ENCODE peak calls at places on chromosomes 6 and 20, in four cellular contexts. One of them, this sample, is unnamed. For H3K4me1, the result is how much of the 10 kb centered on the place peaks cover.

GRCh38 chr6:35011096-35012041 is 122.3 kb downstream of the ANKS1A start:
- DNase-seq in H1: no peak
- DNase-seq in GM12878: no peak
- DNase-seq in HepG2: no peak
- DNase-seq in this sample: no peak

GRCh38 chr6:29965873-29966601 is 23.7 kb downstream of the HLA-A start:
- DNase-seq in H1: no peak
- DNase-seq in GM12878: peak
- DNase-seq in HepG2: peak
- DNase-seq in this sample: no peak

GRCh38 chr6:137044366-137045220 is at the start of gene IL20RA:
- DNase-seq in H1: peak
- DNase-seq in GM12878: no peak
- DNase-seq in HepG2: no peak
- DNase-seq in this sample: no peak

GRCh38 chr20:17648306-17648646 is 33.8 kb downstream of the RRBP1 start:
- DNase-seq in H1: no peak
- DNase-seq in GM12878: no peak
- DNase-seq in HepG2: no peak
- DNase-seq in this sample: no peak

GRCh38 chr20:52150440-52151258 is 40.9 kb downstream of the ZFP64 start:
- DNase-seq in H1: no peak
- DNase-seq in GM12878: peak
- DNase-seq in HepG2: peak
- DNase-seq in this sample: peak

GRCh38 chr6:132253906-132254305 is 147.4 kb downstream of the MOXD1 start:
- DNase-seq in H1: no peak
- DNase-seq in GM12878: no peak
- DNase-seq in HepG2: no peak
- DNase-seq in this sample: peak

GRCh38 chr20:10848810-10849370 is 175.1 kb upstream of the JAG1 start:
- DNase-seq in H1: no peak
- DNase-seq in GM12878: peak
- DNase-seq in HepG2: peak
- DNase-seq in this sample: peak

GRCh38 chr6:17820055-17820454 is 113.3 kb upstream of the NUP153 start:
- DNase-seq in H1: no peak
- DNase-seq in GM12878: no peak
- DNase-seq in HepG2: peak
- DNase-seq in this sample: no peak

GRCh38 chr6:29099190-29099589 is at the start of gene OR2J1:
- DNase-seq in H1: no peak
- DNase-seq in GM12878: no peak
- DNase-seq in HepG2: no peak
- DNase-seq in this sample: no peak

GRCh38 chr20:36573798-36574277 is 441 bp downstream of the TGIF2 start:
- DNase-seq in H1: no peak
- DNase-seq in GM12878: no peak
- DNase-seq in HepG2: peak
- DNase-seq in this sample: no peak

GRCh38 chr6:163354779-163355431 is 59.6 kb upstream of the QKI start:
- DNase-seq in H1: no peak
- DNase-seq in GM12878: peak
- DNase-seq in HepG2: no peak
- DNase-seq in this sample: no peak

GRCh38 chr6:105804436-105804835 is 281.7 kb upstream of the PRDM1 start:
- DNase-seq in H1: no peak
- DNase-seq in GM12878: no peak
- DNase-seq in HepG2: no peak
- DNase-seq in this sample: no peak

GRCh38 chr20:58084566-58084965 is 143.9 kb downstream of the ANKRD60 start:
- DNase-seq in H1: peak
- DNase-seq in GM12878: no peak
- DNase-seq in HepG2: no peak
- DNase-seq in this sample: no peak

GRCh38 chr6:156618600-156619205 is 158.5 kb upstream of the ARID1B start:
- DNase-seq in H1: peak
- DNase-seq in GM12878: no peak
- DNase-seq in HepG2: no peak
- DNase-seq in this sample: no peak

GRCh38 chr6:169391473-169392071 is 137.9 kb upstream of the THBS2 start:
- DNase-seq in H1: no peak
- DNase-seq in GM12878: no peak
- DNase-seq in HepG2: no peak
- DNase-seq in this sample: no peak

GRCh38 chr6:62345962-62346689 is 60.1 kb upstream of the KHDRBS2 start:
- DNase-seq in H1: no peak
- DNase-seq in GM12878: no peak
- DNase-seq in HepG2: no peak
- DNase-seq in this sample: no peak
- H3K4me1 ChIP-seq in H1: under half
- H3K4me1 ChIP-seq in GM12878: under half
- H3K4me1 ChIP-seq in HepG2: under half
- H3K4me1 ChIP-seq in this sample: under half

GRCh38 chr6:135114355-135115145 is 59.9 kb upstream of the HBS1L start:
- DNase-seq in H1: no peak
- DNase-seq in GM12878: peak
- DNase-seq in HepG2: no peak
- DNase-seq in this sample: no peak
- TF ChIP-seq ZNF274 in H1: no peak
- TF ChIP-seq ZNF274 in GM12878: no peak
- TF ChIP-seq ZNF274 in HepG2: no peak
- TF ChIP-seq ZNF274 in this sample: no peak

GRCh38 chr6:24743265-24743943 is 24.4 kb upstream of the C6orf62 start:
- DNase-seq in H1: no peak
- DNase-seq in GM12878: peak
- DNase-seq in HepG2: no peak
- DNase-seq in this sample: no peak
- TF ChIP-seq SUZ12 in H1: no peak
- TF ChIP-seq SUZ12 in GM12878: no peak
- TF ChIP-seq SUZ12 in HepG2: no peak
- TF ChIP-seq SUZ12 in this sample: no peak

GRCh38 chr6:11214438-11214837 is 18.0 kb downstream of the NEDD9 start:
- DNase-seq in H1: no peak
- DNase-seq in GM12878: no peak
- DNase-seq in HepG2: no peak
- DNase-seq in this sample: no peak

GRCh38 chr6:11214911-11215310 is 17.6 kb downstream of the NEDD9 start:
- DNase-seq in H1: no peak
- DNase-seq in GM12878: no peak
- DNase-seq in HepG2: no peak
- DNase-seq in this sample: no peak

GRCh38 chr6:11217360-11218076 is 14.9 kb downstream of the NEDD9 start:
- DNase-seq in H1: no peak
- DNase-seq in GM12878: peak
- DNase-seq in HepG2: peak
- DNase-seq in this sample: no peak

GRCh38 chr6:11218077-11218392 is 14.4 kb downstream of the NEDD9 start:
- DNase-seq in H1: no peak
- DNase-seq in GM12878: no peak
- DNase-seq in HepG2: no peak
- DNase-seq in this sample: no peak

DNA sequence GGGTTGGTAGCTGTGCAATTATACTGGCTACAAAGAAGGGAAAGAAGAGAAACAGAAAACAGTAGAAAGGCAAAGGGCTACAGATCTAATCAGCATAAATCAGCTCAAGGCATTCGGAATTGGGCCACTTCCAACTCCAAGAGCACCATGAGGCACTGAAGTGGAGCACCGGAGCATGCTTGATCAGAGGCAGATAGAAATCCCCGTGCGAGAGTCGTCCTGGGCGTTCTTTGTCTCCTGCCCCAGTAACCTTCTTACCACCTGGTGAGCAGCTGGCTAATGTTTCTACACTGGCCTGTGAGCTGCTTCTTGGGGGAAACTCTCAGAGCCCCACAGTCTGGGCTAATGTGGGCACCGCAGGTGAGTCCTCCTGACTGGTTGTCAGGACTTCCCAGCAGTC is 16.7 kb downstream of the NEDD9 start:
- DNase-seq in H1: no peak
- DNase-seq in GM12878: no peak
- DNase-seq in HepG2: no peak
- DNase-seq in this sample: no peak
- H3K4me1 ChIP-seq in H1: under half
- H3K4me1 ChIP-seq in GM12878: under half
- H3K4me1 ChIP-seq in HepG2: half or more
- H3K4me1 ChIP-seq in this sample: under half

This sample was measured in NT2/D1.